ENCODE peak calls at places on chromosomes 5 and 9, in nine cellular contexts. One of them, this sample, is unnamed. For H3K27me3, the result is how much of the 10 kb centered on the place peaks cover.

GRCh38 chr5:169450464-169450863 is 133.1 kb upstream of the SPDL1 start:
- DNase-seq in WERI-Rb-1: no peak
- DNase-seq in spleen: no peak
- DNase-seq in stomach: no peak
- DNase-seq in bronchial epithelial cell: peak
- DNase-seq in cardiac muscle cell: no peak
- DNase-seq in right atrium auricular region: no peak
- DNase-seq in prostate gland: no peak
- DNase-seq in dorsolateral prefrontal cortex: no peak
- DNase-seq in this sample: no peak

GRCh38 chr5:40503438-40503837 is 176.3 kb upstream of the PTGER4 start:
- DNase-seq in WERI-Rb-1: no peak
- DNase-seq in spleen: no peak
- DNase-seq in stomach: no peak
- DNase-seq in bronchial epithelial cell: no peak
- DNase-seq in cardiac muscle cell: no peak
- DNase-seq in right atrium auricular region: no peak
- DNase-seq in prostate gland: no peak
- DNase-seq in dorsolateral prefrontal cortex: no peak
- DNase-seq in this sample: no peak

GRCh38 chr9:124871156-124871561 is 9.2 kb downstream of the ARPC5L start:
- DNase-seq in WERI-Rb-1: no peak
- DNase-seq in spleen: no peak
- DNase-seq in stomach: no peak
- DNase-seq in bronchial epithelial cell: no peak
- DNase-seq in cardiac muscle cell: no peak
- DNase-seq in right atrium auricular region: no peak
- DNase-seq in prostate gland: no peak
- DNase-seq in dorsolateral prefrontal cortex: no peak
- DNase-seq in this sample: no peak

GRCh38 chr9:83132768-83133167 is 69.8 kb upstream of the RASEF start:
- DNase-seq in WERI-Rb-1: no peak
- DNase-seq in spleen: no peak
- DNase-seq in stomach: no peak
- DNase-seq in bronchial epithelial cell: peak
- DNase-seq in cardiac muscle cell: no peak
- DNase-seq in right atrium auricular region: no peak
- DNase-seq in prostate gland: peak
- DNase-seq in dorsolateral prefrontal cortex: no peak
- DNase-seq in this sample: no peak

GRCh38 chr9:36796671-36797419 is 224.2 kb downstream of the MELK start:
- DNase-seq in WERI-Rb-1: no peak
- DNase-seq in spleen: no peak
- DNase-seq in stomach: no peak
- DNase-seq in bronchial epithelial cell: no peak
- DNase-seq in cardiac muscle cell: no peak
- DNase-seq in right atrium auricular region: no peak
- DNase-seq in prostate gland: no peak
- DNase-seq in dorsolateral prefrontal cortex: no peak
- DNase-seq in this sample: no peak

GRCh38 chr5:175032741-175033151 is 308.4 kb downstream of the MSX2 start:
- DNase-seq in WERI-Rb-1: no peak
- DNase-seq in spleen: no peak
- DNase-seq in stomach: no peak
- DNase-seq in bronchial epithelial cell: no peak
- DNase-seq in cardiac muscle cell: no peak
- DNase-seq in right atrium auricular region: no peak
- DNase-seq in prostate gland: no peak
- DNase-seq in dorsolateral prefrontal cortex: peak
- DNase-seq in this sample: no peak

GRCh38 chr9:90100014-90100413 is 495.2 kb downstream of the GADD45G start:
- DNase-seq in WERI-Rb-1: peak
- DNase-seq in spleen: no peak
- DNase-seq in stomach: no peak
- DNase-seq in bronchial epithelial cell: no peak
- DNase-seq in cardiac muscle cell: no peak
- DNase-seq in right atrium auricular region: no peak
- DNase-seq in prostate gland: no peak
- DNase-seq in dorsolateral prefrontal cortex: no peak
- DNase-seq in this sample: no peak

GRCh38 chr9:70802206-70802605 is 319.2 kb downstream of the TRPM3 start:
- DNase-seq in WERI-Rb-1: no peak
- DNase-seq in spleen: no peak
- DNase-seq in stomach: no peak
- DNase-seq in bronchial epithelial cell: no peak
- DNase-seq in cardiac muscle cell: no peak
- DNase-seq in right atrium auricular region: no peak
- DNase-seq in prostate gland: no peak
- DNase-seq in dorsolateral prefrontal cortex: no peak
- DNase-seq in this sample: no peak

GRCh38 chr9:93011114-93011513 is 47.4 kb upstream of the SUSD3 start:
- DNase-seq in WERI-Rb-1: no peak
- DNase-seq in spleen: no peak
- DNase-seq in stomach: no peak
- DNase-seq in bronchial epithelial cell: no peak
- DNase-seq in cardiac muscle cell: no peak
- DNase-seq in right atrium auricular region: no peak
- DNase-seq in prostate gland: no peak
- DNase-seq in dorsolateral prefrontal cortex: no peak
- DNase-seq in this sample: no peak

GRCh38 chr5:133142782-133143181 is 91.0 kb downstream of the HSPA4 start:
- DNase-seq in WERI-Rb-1: no peak
- DNase-seq in spleen: no peak
- DNase-seq in stomach: no peak
- DNase-seq in bronchial epithelial cell: peak
- DNase-seq in cardiac muscle cell: no peak
- DNase-seq in right atrium auricular region: no peak
- DNase-seq in prostate gland: no peak
- DNase-seq in dorsolateral prefrontal cortex: no peak
- DNase-seq in this sample: no peak

GRCh38 chr5:97629281-97629680 is 446.2 kb upstream of the RIOK2 start:
- DNase-seq in WERI-Rb-1: no peak
- DNase-seq in spleen: no peak
- DNase-seq in stomach: no peak
- DNase-seq in bronchial epithelial cell: peak
- DNase-seq in cardiac muscle cell: no peak
- DNase-seq in right atrium auricular region: peak
- DNase-seq in prostate gland: no peak
- DNase-seq in dorsolateral prefrontal cortex: peak
- DNase-seq in this sample: peak

GRCh38 chr5:16619136-16619535 is 2.3 kb upstream of the RETREG1 start:
- DNase-seq in WERI-Rb-1: no peak
- DNase-seq in spleen: no peak
- DNase-seq in stomach: no peak
- DNase-seq in bronchial epithelial cell: no peak
- DNase-seq in cardiac muscle cell: no peak
- DNase-seq in right atrium auricular region: no peak
- DNase-seq in prostate gland: no peak
- DNase-seq in dorsolateral prefrontal cortex: no peak
- DNase-seq in this sample: no peak
- H3K27me3 ChIP-seq in WERI-Rb-1: under half
- H3K27me3 ChIP-seq in spleen: under half
- H3K27me3 ChIP-seq in stomach: under half
- H3K27me3 ChIP-seq in bronchial epithelial cell: under half
- H3K27me3 ChIP-seq in cardiac muscle cell: under half
- H3K27me3 ChIP-seq in right atrium auricular region: under half
- H3K27me3 ChIP-seq in prostate gland: under half
- H3K27me3 ChIP-seq in dorsolateral prefrontal cortex: under half
- H3K27me3 ChIP-seq in this sample: under half

DNA sequence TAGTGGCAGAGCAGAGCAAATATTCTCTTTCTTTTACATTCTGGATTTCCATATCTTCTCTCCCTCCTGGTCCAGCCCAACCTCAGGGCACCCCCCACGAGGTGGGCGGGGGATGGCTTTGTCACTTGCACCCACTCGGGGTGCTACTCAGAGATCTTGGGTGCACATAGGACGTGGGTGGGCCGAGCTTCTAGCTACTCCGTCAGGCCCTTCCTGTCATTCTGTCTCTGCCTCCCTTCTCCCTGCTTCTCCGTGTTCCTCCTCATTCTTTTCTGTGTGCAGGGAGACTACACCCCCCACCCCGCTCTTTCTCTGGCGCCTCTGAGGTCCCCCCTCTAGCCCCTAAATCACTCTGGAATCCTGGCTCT is 19.5 kb downstream of the PCDHGC5 start:
- DNase-seq in WERI-Rb-1: no peak
- DNase-seq in spleen: no peak
- DNase-seq in stomach: no peak
- DNase-seq in bronchial epithelial cell: no peak
- DNase-seq in cardiac muscle cell: no peak
- DNase-seq in right atrium auricular region: no peak
- DNase-seq in prostate gland: no peak
- DNase-seq in dorsolateral prefrontal cortex: no peak
- DNase-seq in this sample: no peak
- H3K4me3 ChIP-seq in WERI-Rb-1: peak
- H3K4me3 ChIP-seq in spleen: peak
- H3K4me3 ChIP-seq in stomach: peak
- H3K4me3 ChIP-seq in bronchial epithelial cell: peak
- H3K4me3 ChIP-seq in cardiac muscle cell: peak
- H3K4me3 ChIP-seq in right atrium auricular region: peak
- H3K4me3 ChIP-seq in prostate gland: no peak
- H3K4me3 ChIP-seq in dorsolateral prefrontal cortex: peak
- H3K4me3 ChIP-seq in this sample: no peak

GRCh38 chr5:141634720-141635119 is 1.9 kb downstream of the HDAC3 start:
- DNase-seq in WERI-Rb-1: no peak
- DNase-seq in spleen: no peak
- DNase-seq in stomach: no peak
- DNase-seq in bronchial epithelial cell: no peak
- DNase-seq in cardiac muscle cell: no peak
- DNase-seq in right atrium auricular region: no peak
- DNase-seq in prostate gland: no peak
- DNase-seq in dorsolateral prefrontal cortex: no peak
- DNase-seq in this sample: no peak
- TF ChIP-seq CTCF in WERI-Rb-1: no peak
- TF ChIP-seq CTCF in spleen: no peak
- TF ChIP-seq CTCF in stomach: no peak
- TF ChIP-seq CTCF in bronchial epithelial cell: no peak
- TF ChIP-seq CTCF in cardiac muscle cell: no peak
- TF ChIP-seq CTCF in right atrium auricular region: no peak
- TF ChIP-seq CTCF in prostate gland: no peak
- TF ChIP-seq CTCF in dorsolateral prefrontal cortex: no peak
- TF ChIP-seq CTCF in this sample: no peak

GRCh38 chr5:170509323-170509660 is 5.5 kb downstream of the KCNIP1 start:
- DNase-seq in WERI-Rb-1: no peak
- DNase-seq in spleen: no peak
- DNase-seq in stomach: no peak
- DNase-seq in bronchial epithelial cell: no peak
- DNase-seq in cardiac muscle cell: no peak
- DNase-seq in right atrium auricular region: no peak
- DNase-seq in prostate gland: no peak
- DNase-seq in dorsolateral prefrontal cortex: no peak
- DNase-seq in this sample: no peak
- H3K27me3 ChIP-seq in WERI-Rb-1: half or more
- H3K27me3 ChIP-seq in spleen: under half
- H3K27me3 ChIP-seq in stomach: under half
- H3K27me3 ChIP-seq in bronchial epithelial cell: under half
- H3K27me3 ChIP-seq in cardiac muscle cell: under half
- H3K27me3 ChIP-seq in right atrium auricular region: under half
- H3K27me3 ChIP-seq in prostate gland: under half
- H3K27me3 ChIP-seq in dorsolateral prefrontal cortex: under half
- H3K27me3 ChIP-seq in this sample: under half

DNA sequence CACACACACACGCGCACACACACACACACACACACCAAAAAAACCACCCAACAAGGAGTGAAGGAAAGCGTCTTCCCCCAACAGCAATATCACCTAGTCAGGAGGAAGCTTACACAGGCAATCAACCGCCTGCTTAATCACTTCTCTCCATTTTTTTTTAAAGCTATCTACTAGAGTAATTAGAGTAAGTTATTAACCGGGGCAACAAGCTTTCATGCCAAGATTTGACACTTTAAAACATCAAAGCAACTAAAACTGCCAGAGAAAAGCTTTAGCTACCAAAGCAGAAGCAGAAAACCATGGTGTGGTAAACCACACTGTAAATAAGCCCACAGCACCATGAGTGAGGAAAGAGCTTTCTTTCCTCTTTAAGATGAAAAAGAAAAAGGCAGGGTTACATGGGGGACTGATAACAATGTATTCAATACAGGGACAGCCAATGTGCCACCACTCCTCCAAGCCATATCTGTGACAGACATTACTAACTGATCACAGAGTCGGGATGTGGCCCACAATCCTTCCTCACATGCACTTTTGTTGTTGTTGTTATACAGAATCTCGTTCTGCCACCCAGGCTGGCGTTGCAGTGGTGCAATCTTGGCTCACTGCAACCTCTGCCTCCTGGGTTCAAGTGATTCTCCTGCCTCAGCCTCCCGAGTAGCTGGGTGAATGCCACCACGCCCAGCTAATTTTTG is 282.1 kb downstream of the CRB2 start:
- DNase-seq in WERI-Rb-1: no peak
- DNase-seq in spleen: no peak
- DNase-seq in stomach: no peak
- DNase-seq in bronchial epithelial cell: peak
- DNase-seq in cardiac muscle cell: no peak
- DNase-seq in right atrium auricular region: no peak
- DNase-seq in prostate gland: no peak
- DNase-seq in dorsolateral prefrontal cortex: no peak
- DNase-seq in this sample: no peak
- H3K4me3 ChIP-seq in WERI-Rb-1: no peak
- H3K4me3 ChIP-seq in spleen: peak
- H3K4me3 ChIP-seq in stomach: peak
- H3K4me3 ChIP-seq in bronchial epithelial cell: no peak
- H3K4me3 ChIP-seq in cardiac muscle cell: no peak
- H3K4me3 ChIP-seq in right atrium auricular region: no peak
- H3K4me3 ChIP-seq in prostate gland: peak
- H3K4me3 ChIP-seq in dorsolateral prefrontal cortex: no peak
- H3K4me3 ChIP-seq in this sample: no peak

GRCh38 chr5:159440235-159440634 is 109.9 kb upstream of the IL12B start:
- DNase-seq in WERI-Rb-1: no peak
- DNase-seq in spleen: no peak
- DNase-seq in stomach: no peak
- DNase-seq in bronchial epithelial cell: no peak
- DNase-seq in cardiac muscle cell: no peak
- DNase-seq in right atrium auricular region: no peak
- DNase-seq in prostate gland: no peak
- DNase-seq in dorsolateral prefrontal cortex: no peak
- DNase-seq in this sample: no peak
- TF ChIP-seq CTCF in WERI-Rb-1: no peak
- TF ChIP-seq CTCF in spleen: no peak
- TF ChIP-seq CTCF in stomach: no peak
- TF ChIP-seq CTCF in bronchial epithelial cell: no peak
- TF ChIP-seq CTCF in cardiac muscle cell: no peak
- TF ChIP-seq CTCF in right atrium auricular region: no peak
- TF ChIP-seq CTCF in prostate gland: no peak
- TF ChIP-seq CTCF in dorsolateral prefrontal cortex: no peak
- TF ChIP-seq CTCF in this sample: no peak

GRCh38 chr5:50666261-50667078 is at the start of gene PARP8:
- DNase-seq in WERI-Rb-1: peak
- DNase-seq in spleen: peak
- DNase-seq in stomach: peak
- DNase-seq in bronchial epithelial cell: peak
- DNase-seq in cardiac muscle cell: peak
- DNase-seq in right atrium auricular region: peak
- DNase-seq in prostate gland: peak
- DNase-seq in dorsolateral prefrontal cortex: peak
- DNase-seq in this sample: no peak
- H3K27me3 ChIP-seq in WERI-Rb-1: under half
- H3K27me3 ChIP-seq in spleen: under half
- H3K27me3 ChIP-seq in stomach: under half
- H3K27me3 ChIP-seq in bronchial epithelial cell: under half
- H3K27me3 ChIP-seq in cardiac muscle cell: under half
- H3K27me3 ChIP-seq in right atrium auricular region: under half
- H3K27me3 ChIP-seq in prostate gland: under half
- H3K27me3 ChIP-seq in dorsolateral prefrontal cortex: under half
- H3K27me3 ChIP-seq in this sample: under half